ENCODE peak calls at places on chromosomes 13 and 19, in five cellular contexts. P is CMK, A is NCI-H510A treated with DMSO at 0.1 percent for 48 hours, I is uterus, C is T-helper 17 cell. B is an unnamed sample.

GRCh38 chr13:48873598-48873997 is 102.1 kb upstream of the FNDC3A start:
- DNase-seq in A (no peak), C (no peak), P (no peak), I (no peak), B (no peak)

GRCh38 chr19:53432088-53432661 is 391 bp downstream of the ZNF761 start:
- DNase-seq in C (no peak), I (peak; percentile 34), P (no peak), A (no peak), B (peak; percentile 3)

GRCh38 chr19:48842744-48843162 is 6.5 kb upstream of the HSD17B14 start:
- DNase-seq in P (no peak), I (peak; percentile 37), A (peak; percentile 35), C (peak; percentile 17), B (no peak)

GRCh38 chr19:19385900-19386339 is 19.6 kb upstream of the GATAD2A start:
- DNase-seq in P (no peak), I (no peak), A (peak; percentile 63), C (no peak), B (no peak)

GRCh38 chr19:35123573-35123972 is 8.0 kb downstream of the FXYD3 start:
- DNase-seq in A (no peak), I (no peak), P (no peak), C (no peak), B (no peak)

GRCh38 chr13:31166591-31166990 is 4.9 kb upstream of the HSPH1 start:
- DNase-seq in P (no peak), C (no peak), I (no peak), A (no peak), B (no peak)

GRCh38 chr19:18940791-18941627 is at the start of gene HOMER3:
- DNase-seq in C (peak; percentile 66), A (peak; percentile 64), P (no peak), I (peak; percentile 83), B (peak; percentile 71)

GRCh38 chr19:14160017-14160703 is 23.8 kb upstream of the ASF1B start:
- DNase-seq in A (no peak), P (no peak), I (no peak), C (no peak), B (no peak)

GRCh38 chr13:28248080-28248479 is 109.7 kb downstream of the PAN3 start:
- DNase-seq in A (no peak), I (no peak), C (no peak), P (no peak), B (no peak)

GRCh38 chr19:55544776-55545439 is 435 bp downstream of the SBK3 start:
- DNase-seq in P (no peak), C (no peak), I (no peak), A (no peak), B (no peak)

GRCh38 chr19:35812220-35813042 is at the start of gene PRODH2:
- DNase-seq in A (no peak), I (no peak), P (no peak), C (no peak), B (no peak)

GRCh38 chr19:3556423-3556977 is 886 bp downstream of the MFSD12 start:
- DNase-seq in C (no peak), A (no peak), I (no peak), P (no peak), B (no peak)

GRCh38 chr13:112907916-112908315 is 61.1 kb upstream of the MCF2L start:
- DNase-seq in C (no peak), A (no peak), I (no peak), P (no peak), B (no peak)

GRCh38 chr19:29211562-29212416 is 1.2 kb downstream of the UQCRFS1 start:
- DNase-seq in A (no peak), P (no peak), I (no peak), C (no peak), B (no peak)

GRCh38 chr19:9128171-9128570 is 1.4 kb upstream of the OR7G3 start:
- DNase-seq in A (no peak), I (no peak), C (no peak), P (no peak), B (no peak)

GRCh38 chr19:55753401-55753800 is 5.5 kb upstream of the RFPL4A start:
- DNase-seq in A (no peak), I (no peak), C (no peak), P (no peak), B (no peak)

B was measured in activated T-helper 9 cell treated with anti-CD3 and anti-CD28 coated beads, Interleukin-2, amount 50 U/mL, for 16 hours.